ENCODE peak calls at places on chromosomes 12 and 14, in ten cellular contexts. Y is SHP77; K is NCI-H446 treated with DMSO at 0.1 percent for 48 hours; C is activated gamma-delta T cell; X is ACHN; W is dermis blood vessel endothelial cell; E is NCI-H2081; G is HuH-7.5; B is NCI-H1092; L is stimulated activated CD8-positive, alpha-beta memory T cell treated with anti-CD3 and anti-CD28 coated beads, Interleukin-2, amount 100 ng/mL, for 1 hour. T is an unnamed sample.

GRCh38 chr14:49796025-49796424 is 28.1 kb downstream of the KLHDC2 start:
- DNase-seq in Y (no peak), K (no peak), C (no peak), X (no peak), W (no peak), E (no peak), G (no peak), B (no peak), L (no peak), T (no peak)

GRCh38 chr12:132399092-132400010 is 70.0 kb upstream of the GALNT9 start:
- DNase-seq in Y (no peak), K (no peak), C (no peak), X (no peak), W (no peak), E (no peak), G (no peak), B (no peak), L (no peak), T (no peak)

GRCh38 chr14:74912111-74912510 is 10.9 kb downstream of the RPS6KL1 start:
- DNase-seq in Y (no peak), K (no peak), C (no peak), X (no peak), W (no peak), E (no peak), G (no peak), B (no peak), L (no peak), T (no peak)

GRCh38 chr12:26790645-26790994 is 42.4 kb downstream of the ITPR2 start:
- DNase-seq in Y (no peak), K (no peak), C (no peak), X (peak; percentile 34), W (peak; percentile 40), E (no peak), G (no peak), B (no peak), L (no peak), T (peak; percentile 28)

GRCh38 chr14:68513137-68513536 is 279.7 kb downstream of the ZFP36L1 start:
- DNase-seq in Y (no peak), K (no peak), C (no peak), X (no peak), W (no peak), E (no peak), G (no peak), B (no peak), L (no peak), T (no peak)

GRCh38 chr14:96424104-96424989 is 32.4 kb downstream of the AK7 start:
- DNase-seq in Y (peak; percentile 63), K (peak; percentile 49), C (no peak), X (peak; percentile 72), W (peak; percentile 86), E (peak; percentile 77), G (peak; percentile 37), B (peak; percentile 68), L (no peak), T (peak; percentile 54)

GRCh38 chr12:11607313-11608081 is 42.0 kb upstream of the ETV6 start:
- DNase-seq in Y (no peak), K (no peak), C (no peak), X (no peak), W (no peak), E (no peak), G (peak; percentile 25), B (no peak), L (no peak), T (peak; percentile 42)

GRCh38 chr14:51674294-51675002 is 22.7 kb downstream of the FRMD6 start:
- DNase-seq in Y (no peak), K (no peak), C (no peak), X (peak; percentile 15), W (no peak), E (no peak), G (no peak), B (no peak), L (no peak), T (peak; percentile 94)

GRCh38 chr12:69610126-69610525 is 581 bp downstream of the LRRC10 start:
- DNase-seq in Y (no peak), K (peak; percentile 41), C (no peak), X (no peak), W (no peak), E (no peak), G (no peak), B (no peak), L (no peak), T (no peak)

GRCh38 chr12:104490850-104491249 is 34.1 kb downstream of the CHST11 start:
- DNase-seq in Y (no peak), K (no peak), C (no peak), X (no peak), W (no peak), E (no peak), G (no peak), B (peak; percentile 4), L (no peak), T (no peak)

GRCh38 chr14:20686386-20687143 is 2.0 kb upstream of the ANG start:
- DNase-seq in Y (no peak), K (no peak), C (no peak), X (no peak), W (no peak), E (peak; percentile 2), G (no peak), B (no peak), L (no peak), T (no peak)

GRCh38 chr12:69007166-69007857 is 74.3 kb upstream of the CPM start:
- DNase-seq in Y (peak; percentile 66), K (no peak), C (no peak), X (no peak), W (no peak), E (peak; percentile 62), G (no peak), B (peak; percentile 33), L (no peak), T (peak; percentile 83)

T was measured in fibroblast of lung.